ENCODE peak calls at places on chromosomes 13 and 19, in eight cellular contexts. E, Y, U, L, V, C, P and W are unnamed samples.

GRCh38 chr19:16340092-16340491 is 15.5 kb downstream of the KLF2 start:
- DNase-seq in C (no peak), E (no peak), Y (no peak), L (no peak), V (no peak), P (no peak), U (no peak), W (no peak)

GRCh38 chr19:24033962-24034342 is 53.0 kb upstream of the ZNF254 start:
- DNase-seq in U (no peak), E (peak; percentile 16), V (peak; percentile 60), Y (peak; percentile 39), L (peak; percentile 71), P (no peak), C (peak; percentile 61), W (peak; percentile 52)

GRCh38 chr13:76953921-76954320 is 5.6 kb downstream of the ACOD1 start:
- DNase-seq in P (no peak), U (no peak), L (no peak), V (no peak), C (no peak), Y (no peak), E (no peak), W (no peak)

GRCh38 chr13:113651511-113652403 is 6.2 kb downstream of the ATP4B start:
- DNase-seq in V (no peak), C (no peak), Y (no peak), U (no peak), P (no peak), E (no peak), L (peak; percentile 64), W (no peak)

GRCh38 chr13:112783946-112784500 is 94.2 kb downstream of the ATP11A start:
- DNase-seq in V (no peak), Y (no peak), C (no peak), L (no peak), E (no peak), U (no peak), P (no peak), W (peak; percentile 34)

GRCh38 chr13:51910508-51910907 is 48.7 kb downstream of the CCDC70 start:
- DNase-seq in U (no peak), E (no peak), V (no peak), Y (no peak), C (no peak), P (no peak), L (no peak), W (peak; percentile 36)

GRCh38 chr13:84455143-84455905 is 573.0 kb upstream of the SLITRK1 start:
- DNase-seq in U (no peak), C (no peak), E (no peak), L (no peak), V (no peak), Y (no peak), P (no peak), W (no peak)

GRCh38 chr19:10095948-10096614 is 6.4 kb downstream of the ANGPTL6 start:
- DNase-seq in L (peak; percentile 88), P (peak; percentile 79), U (peak; percentile 97), E (peak; percentile 93), Y (peak; percentile 76), V (peak; percentile 80), C (peak; percentile 92), W (peak; percentile 94)

GRCh38 chr13:50711449-50711848 is 132.0 kb downstream of the DLEU7 start:
- DNase-seq in E (no peak), P (no peak), U (no peak), L (no peak), Y (no peak), V (no peak), C (no peak), W (no peak)

GRCh38 chr19:40646564-40647254 is 43.7 kb downstream of the NUMBL start:
- DNase-seq in U (no peak), E (no peak), C (no peak), Y (no peak), L (no peak), P (no peak), V (no peak), W (no peak)

GRCh38 chr13:27921961-27922910 is 2.4 kb downstream of the PDX1 start:
- DNase-seq in L (no peak), E (no peak), P (no peak), Y (no peak), V (no peak), U (no peak), C (no peak), W (no peak)

GRCh38 chr19:40521276-40521675 is 54.5 kb downstream of the SPTBN4 start:
- DNase-seq in V (no peak), C (no peak), L (no peak), P (no peak), E (no peak), Y (no peak), U (no peak), W (no peak)

GRCh38 chr19:47381121-47381520 is 32.0 kb downstream of the DHX34 start:
- DNase-seq in C (no peak), U (no peak), V (no peak), P (no peak), L (no peak), E (no peak), Y (no peak), W (no peak)

GRCh38 chr19:55486971-55487883 is 1.0 kb upstream of the SSC5D start:
- DNase-seq in P (no peak), E (peak; percentile 54), U (no peak), L (peak; percentile 87), Y (no peak), V (no peak), C (no peak), W (no peak)

GRCh38 chr19:45357445-45357783 is 13.0 kb downstream of the ERCC2 start:
- DNase-seq in V (no peak), Y (no peak), U (no peak), P (no peak), E (no peak), C (no peak), L (no peak), W (no peak)

GRCh38 chr13:36160297-36160696 is 29.1 kb upstream of the DCLK1 start:
- DNase-seq in E (no peak), C (no peak), U (no peak), V (no peak), P (no peak), L (no peak), Y (no peak), W (no peak)

GRCh38 chr13:46663216-46663615 is 110.2 kb downstream of the LRCH1 start:
- DNase-seq in Y (no peak), P (no peak), C (no peak), E (no peak), U (no peak), V (no peak), L (no peak), W (no peak)

GRCh38 chr13:70484931-70485330 is 376.7 kb upstream of the KLHL1 start:
- DNase-seq in Y (no peak), V (no peak), C (no peak), U (no peak), L (no peak), E (no peak), P (no peak), W (no peak)

GRCh38 chr19:29605653-29606419 is at the start of gene POP4:
- DNase-seq in Y (peak; percentile 73), L (peak; percentile 97), P (peak; percentile 91), C (peak; percentile 98), E (peak; percentile 98), V (peak; percentile 89), U (peak; percentile 96), W (peak; percentile 98)

GRCh38 chr13:41137951-41138350 is 5.3 kb upstream of the KBTBD6 start:
- DNase-seq in U (no peak), V (no peak), Y (no peak), L (no peak), E (no peak), C (no peak), P (no peak), W (no peak)

GRCh38 chr13:110397445-110397844 is 90.4 kb downstream of the COL4A2 start:
- DNase-seq in P (no peak), Y (no peak), C (no peak), L (no peak), U (no peak), E (no peak), V (no peak), W (no peak)

GRCh38 chr13:80598189-80598588 is 257.3 kb upstream of the SPRY2 start:
- DNase-seq in E (no peak), C (no peak), L (no peak), Y (no peak), V (no peak), P (no peak), U (no peak), W (no peak)